ENCODE peak calls at places on chromosomes 13 and 19, in six cellular contexts. A is uterus, D is endothelial cell, W is HCT116, V is LNCaP clone FGC, S is heart right ventricle. H is an unnamed sample.

GRCh38 chr13:40060318-40061007 is 405.0 kb downstream of the COG6 start:
- DNase-seq in W (no peak), V (no peak), D (no peak), S (no peak), A (peak; percentile 89), H (no peak)

GRCh38 chr13:27962982-27963381 is 6.1 kb downstream of the CDX2 start:
- DNase-seq in A (no peak), S (no peak), W (no peak), D (no peak), V (no peak), H (no peak)

GRCh38 chr19:47324502-47324901 is 7.5 kb upstream of the C5AR2 start:
- DNase-seq in D (no peak), A (no peak), W (no peak), V (no peak), S (peak; percentile 44), H (no peak)

GRCh38 chr19:12085074-12085818 is 20.7 kb downstream of the ZNF844 start:
- DNase-seq in V (no peak), W (no peak), D (no peak), A (no peak), S (no peak), H (no peak)

GRCh38 chr13:52783943-52784342 is 44.3 kb upstream of the CNMD start:
- DNase-seq in V (no peak), S (no peak), A (no peak), W (no peak), D (no peak), H (no peak)

GRCh38 chr13:53197424-53197823 is 168.8 kb downstream of the OLFM4 start:
- DNase-seq in D (no peak), W (no peak), V (no peak), S (no peak), A (no peak), H (no peak)

GRCh38 chr13:102798653-102799543 is at the start of the genes BIVM and POGLUT2:
- DNase-seq in V (peak; percentile 80), A (peak; percentile 90), S (peak; percentile 92), W (peak; percentile 87), D (peak; percentile 82), H (peak; percentile 74)

GRCh38 chr19:52599241-52599640 is 29.2 kb downstream of the ZNF701 start:
- DNase-seq in V (no peak), D (no peak), S (no peak), W (no peak), A (no peak), H (no peak)

GRCh38 chr13:98648141-98648540 is 71.2 kb upstream of the STK24 start:
- DNase-seq in D (no peak), A (no peak), V (no peak), W (no peak), S (no peak), H (no peak)

GRCh38 chr19:5880604-5881078 is 10.3 kb upstream of the FUT5 start:
- DNase-seq in A (peak; percentile 41), W (no peak), S (peak; percentile 75), V (no peak), D (no peak), H (no peak)

GRCh38 chr19:13207237-13208130 is 57.3 kb downstream of the IER2 start:
- DNase-seq in V (no peak), W (no peak), D (no peak), S (no peak), A (peak; percentile 41), H (peak; percentile 24)

GRCh38 chr19:21709464-21709863 is 57.9 kb downstream of the ZNF100 start:
- DNase-seq in V (no peak), S (no peak), D (no peak), A (no peak), W (no peak), H (no peak)

GRCh38 chr19:49497047-49497789 is 984 bp downstream of the RPS11 start:
- DNase-seq in S (peak; percentile 56), V (no peak), W (no peak), A (no peak), D (no peak), H (no peak)

GRCh38 chr13:104737713-104738112 is 1671.5 kb upstream of the SLC10A2 start:
- DNase-seq in S (no peak), V (no peak), A (no peak), D (no peak), W (no peak), H (no peak)

GRCh38 chr13:100434010-100434763 is 154.4 kb downstream of the GGACT start:
- DNase-seq in S (no peak), V (no peak), D (no peak), A (no peak), W (peak; percentile 78), H (no peak)

GRCh38 chr13:19632915-19633339 is 532 bp upstream of the MPHOSPH8 start:
- DNase-seq in V (peak; percentile 41), A (no peak), D (no peak), S (no peak), W (no peak), H (no peak)

GRCh38 chr13:113768018-113768905 is 9.2 kb downstream of the TMEM255B start:
- DNase-seq in S (no peak), V (no peak), A (no peak), W (no peak), D (no peak), H (no peak)

GRCh38 chr19:927044-927706 is 1.3 kb downstream of the ARID3A start:
- DNase-seq in D (peak; percentile 64), A (peak; percentile 75), S (no peak), V (no peak), W (no peak), H (no peak)

GRCh38 chr13:63690672-63691071 is 2275.0 kb upstream of the PCDH20 start:
- DNase-seq in W (no peak), V (no peak), D (no peak), S (no peak), A (no peak), H (no peak)

GRCh38 chr13:46609052-46609451 is 56.1 kb downstream of the LRCH1 start:
- DNase-seq in V (no peak), W (no peak), S (no peak), A (no peak), D (no peak), H (no peak)

GRCh38 chr19:45885556-45886426 is at the start of gene IRF2BP1:
- DNase-seq in S (peak; percentile 95), A (peak; percentile 94), W (peak; percentile 84), V (no peak), D (peak; percentile 83), H (peak; percentile 72)

GRCh38 chr13:110925023-110925608 is 10.2 kb upstream of the ANKRD10 start:
- DNase-seq in V (no peak), D (peak; percentile 30), S (no peak), W (no peak), A (peak; percentile 39), H (no peak)

GRCh38 chr13:111658150-111659100 is 338.0 kb downstream of the TEX29 start:
- DNase-seq in D (peak; percentile 47), S (no peak), A (no peak), W (no peak), V (peak; percentile 77), H (no peak)

GRCh38 chr13:113333076-113333475 is 30.9 kb downstream of the GRTP1 start:
- DNase-seq in D (no peak), W (no peak), A (no peak), S (no peak), V (no peak), H (no peak)

GRCh38 chr13:108915095-108915633 is 285.8 kb downstream of the MYO16 start:
- DNase-seq in S (no peak), V (no peak), D (no peak), A (no peak), W (no peak), H (no peak)

GRCh38 chr13:39253774-39254173 is 215.5 kb downstream of the NHLRC3 start:
- DNase-seq in D (no peak), V (no peak), W (no peak), A (no peak), S (no peak), H (no peak)

GRCh38 chr19:38700933-38701454 is 43.3 kb downstream of the CAPN12 start:
- DNase-seq in S (no peak), A (no peak), W (no peak), D (no peak), V (no peak), H (no peak)

GRCh38 chr19:4206818-4207484 is 22.4 kb upstream of the EBI3 start:
- DNase-seq in V (no peak), W (peak; percentile 63), S (no peak), D (no peak), A (no peak), H (no peak)
- TF ChIP-seq CTCF in V (peak; percentile 21), W (peak; percentile 58), S (peak; percentile 23), D (no peak), A (no peak), H (peak; percentile 31)

DNA sequence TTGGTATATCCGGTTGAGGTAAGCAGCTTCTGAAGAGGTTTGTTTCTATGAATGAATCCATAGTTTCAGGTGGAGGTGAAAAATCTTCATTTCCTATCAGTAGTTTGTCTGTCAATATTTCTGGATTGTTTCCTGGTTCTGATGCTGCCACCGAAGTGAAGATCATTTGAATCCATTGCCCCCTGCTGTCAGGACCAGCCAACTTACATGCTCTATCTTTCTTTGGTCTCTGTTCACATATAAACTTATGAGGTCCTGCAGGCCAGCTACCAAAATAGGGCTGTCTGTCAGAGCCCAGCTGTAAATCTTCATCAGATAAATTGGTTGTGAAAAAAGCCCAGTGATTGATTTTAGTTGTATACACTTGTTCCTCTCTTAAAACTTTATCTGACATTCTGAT is 15.2 kb upstream of the N4BP2L1 start:
- DNase-seq in V (peak; percentile 11), W (peak; percentile 2), S (no peak), A (no peak), D (peak; percentile 27), H (no peak)
- TF ChIP-seq CTCF in V (peak; percentile 43), W (peak; percentile 36), S (peak; percentile 45), A (peak; percentile 33), D (peak; percentile 48), H (peak; percentile 5)

DNA sequence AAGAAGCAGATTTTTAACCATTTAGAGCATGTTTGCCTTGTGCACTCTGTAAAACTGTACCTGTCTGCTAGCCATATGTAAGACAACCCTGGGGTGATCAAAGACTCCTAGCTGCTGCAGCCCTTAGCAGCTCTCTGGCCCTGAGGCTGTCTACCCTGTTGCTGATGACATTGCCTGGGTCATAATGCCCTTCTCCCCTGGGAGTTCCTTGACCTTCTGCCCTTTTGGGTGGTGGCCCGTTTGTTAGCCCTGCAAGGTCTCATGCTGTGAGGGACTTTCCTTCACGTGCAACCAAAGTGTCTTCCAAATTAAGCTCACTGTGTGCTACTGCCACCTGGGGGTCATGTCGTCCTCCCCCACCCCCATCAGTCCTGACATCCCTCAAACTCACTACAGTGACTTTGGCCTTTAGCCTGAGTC is 7.4 kb downstream of the GPC6 start:
- DNase-seq in V (no peak), S (no peak), D (no peak), W (no peak), A (no peak), H (no peak)
- TF ChIP-seq CTCF in V (no peak), S (no peak), D (no peak), W (no peak), A (no peak), H (no peak)

DNA sequence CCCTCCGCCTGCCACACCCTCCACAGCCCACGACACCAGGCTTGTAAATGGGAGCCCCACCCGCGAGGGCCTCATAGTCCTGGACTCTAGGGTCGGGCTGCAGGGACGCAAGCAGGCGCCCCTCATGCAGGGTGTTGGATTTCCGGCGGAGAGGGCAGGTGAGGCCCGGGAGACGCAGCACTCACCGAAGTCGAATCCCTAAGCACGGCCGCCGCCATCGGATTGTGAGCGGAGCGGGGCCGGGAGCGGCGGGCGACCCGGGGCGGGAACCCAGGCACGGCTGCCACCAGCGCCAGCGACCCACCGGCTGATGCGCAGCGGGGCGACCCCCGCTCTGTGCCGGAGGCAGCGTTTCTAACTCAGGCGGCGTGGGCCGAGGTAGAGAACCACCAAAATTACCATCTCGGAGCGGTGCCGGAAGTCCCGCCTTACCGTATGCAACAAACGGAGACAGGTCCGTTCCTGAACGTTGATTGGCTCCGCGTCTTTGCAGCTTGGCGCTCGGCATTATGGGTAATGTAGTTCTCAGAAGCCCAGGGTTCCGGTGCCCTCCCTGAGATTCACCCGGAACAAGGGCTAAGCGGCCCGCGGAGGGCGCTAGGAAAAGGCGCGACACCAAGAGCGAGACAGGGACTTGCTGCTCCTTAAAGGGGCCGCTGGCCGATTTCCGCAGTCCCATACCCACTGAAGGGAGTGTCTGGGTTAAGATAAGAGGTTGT is at the start of gene ZNF416:
- DNase-seq in W (peak; percentile 99), D (peak; percentile 90), V (peak; percentile 98), A (peak; percentile 97), S (peak; percentile 99), H (peak; percentile 91)
- TF ChIP-seq CTCF in W (peak; percentile 12), D (no peak), V (peak; percentile 41), A (peak; percentile 45), S (peak; percentile 49), H (peak; percentile 21)